ENCODE peak calls at places on chromosomes 12 and 14, in six cellular contexts. One of them, this sample, is unnamed.

GRCh38 chr12:90741611-90742010 is 213.4 kb downstream of the CCER1 start:
- DNase-seq in T-helper 9 cell: no peak
- DNase-seq in hepatic stellate cell: no peak
- DNase-seq in COR-L47: no peak
- DNase-seq in stimulated activated CD4-positive, alpha-beta T cell treated with anti-CD3 and anti-CD28 coated beads, Interleukin-2, amount 100 ng/mL, for 24 hours: no peak
- DNase-seq in CD14-positive monocyte: no peak
- DNase-seq in this sample: no peak

GRCh38 chr12:25566550-25566949 is 13.5 kb upstream of the LMNTD1 start:
- DNase-seq in T-helper 9 cell: no peak
- DNase-seq in CD14-positive monocyte: no peak
- DNase-seq in hepatic stellate cell: no peak
- DNase-seq in COR-L47: no peak
- DNase-seq in stimulated activated CD4-positive, alpha-beta T cell treated with anti-CD3 and anti-CD28 coated beads, Interleukin-2, amount 100 ng/mL, for 24 hours: no peak
- DNase-seq in this sample: no peak

GRCh38 chr14:64107438-64107837 is 186.7 kb downstream of the ESR2 start:
- DNase-seq in hepatic stellate cell: no peak
- DNase-seq in T-helper 9 cell: no peak
- DNase-seq in CD14-positive monocyte: no peak
- DNase-seq in stimulated activated CD4-positive, alpha-beta T cell treated with anti-CD3 and anti-CD28 coated beads, Interleukin-2, amount 100 ng/mL, for 24 hours: no peak
- DNase-seq in COR-L47: no peak
- DNase-seq in this sample: no peak

GRCh38 chr12:111685322-111685810 is 390 bp downstream of the BRAP start:
- DNase-seq in stimulated activated CD4-positive, alpha-beta T cell treated with anti-CD3 and anti-CD28 coated beads, Interleukin-2, amount 100 ng/mL, for 24 hours: no peak
- DNase-seq in COR-L47: no peak
- DNase-seq in hepatic stellate cell: no peak
- DNase-seq in CD14-positive monocyte: no peak
- DNase-seq in T-helper 9 cell: no peak
- DNase-seq in this sample: no peak

GRCh38 chr12:24742378-24742777 is 206.5 kb downstream of the BCAT1 start:
- DNase-seq in T-helper 9 cell: no peak
- DNase-seq in CD14-positive monocyte: peak
- DNase-seq in stimulated activated CD4-positive, alpha-beta T cell treated with anti-CD3 and anti-CD28 coated beads, Interleukin-2, amount 100 ng/mL, for 24 hours: no peak
- DNase-seq in COR-L47: no peak
- DNase-seq in hepatic stellate cell: no peak
- DNase-seq in this sample: peak

GRCh38 chr14:99564256-99564902 is 39.6 kb downstream of the CCDC85C start:
- DNase-seq in hepatic stellate cell: peak
- DNase-seq in T-helper 9 cell: no peak
- DNase-seq in CD14-positive monocyte: no peak
- DNase-seq in stimulated activated CD4-positive, alpha-beta T cell treated with anti-CD3 and anti-CD28 coated beads, Interleukin-2, amount 100 ng/mL, for 24 hours: no peak
- DNase-seq in COR-L47: peak
- DNase-seq in this sample: no peak

GRCh38 chr14:55340482-55340881 is 69.3 kb downstream of the FBXO34 start:
- DNase-seq in COR-L47: no peak
- DNase-seq in stimulated activated CD4-positive, alpha-beta T cell treated with anti-CD3 and anti-CD28 coated beads, Interleukin-2, amount 100 ng/mL, for 24 hours: no peak
- DNase-seq in CD14-positive monocyte: no peak
- DNase-seq in T-helper 9 cell: no peak
- DNase-seq in hepatic stellate cell: no peak
- DNase-seq in this sample: no peak

GRCh38 chr14:44901696-44902095 is 60.1 kb downstream of the KLHL28 start:
- DNase-seq in T-helper 9 cell: no peak
- DNase-seq in hepatic stellate cell: no peak
- DNase-seq in stimulated activated CD4-positive, alpha-beta T cell treated with anti-CD3 and anti-CD28 coated beads, Interleukin-2, amount 100 ng/mL, for 24 hours: no peak
- DNase-seq in COR-L47: no peak
- DNase-seq in CD14-positive monocyte: no peak
- DNase-seq in this sample: no peak

GRCh38 chr14:44297437-44297836 is 209.6 kb downstream of the FSCB start:
- DNase-seq in T-helper 9 cell: no peak
- DNase-seq in stimulated activated CD4-positive, alpha-beta T cell treated with anti-CD3 and anti-CD28 coated beads, Interleukin-2, amount 100 ng/mL, for 24 hours: no peak
- DNase-seq in hepatic stellate cell: no peak
- DNase-seq in COR-L47: no peak
- DNase-seq in CD14-positive monocyte: no peak
- DNase-seq in this sample: no peak

GRCh38 chr12:12398026-12398859 is 41.4 kb downstream of the BORCS5 start:
- DNase-seq in T-helper 9 cell: no peak
- DNase-seq in hepatic stellate cell: peak
- DNase-seq in stimulated activated CD4-positive, alpha-beta T cell treated with anti-CD3 and anti-CD28 coated beads, Interleukin-2, amount 100 ng/mL, for 24 hours: no peak
- DNase-seq in CD14-positive monocyte: no peak
- DNase-seq in COR-L47: peak
- DNase-seq in this sample: peak

GRCh38 chr14:65184032-65184764 is 81.9 kb upstream of the MAX start:
- DNase-seq in hepatic stellate cell: no peak
- DNase-seq in COR-L47: no peak
- DNase-seq in T-helper 9 cell: no peak
- DNase-seq in CD14-positive monocyte: no peak
- DNase-seq in stimulated activated CD4-positive, alpha-beta T cell treated with anti-CD3 and anti-CD28 coated beads, Interleukin-2, amount 100 ng/mL, for 24 hours: no peak
- DNase-seq in this sample: no peak

GRCh38 chr12:76909290-76909689 is 30.5 kb upstream of the CSRP2 start:
- DNase-seq in hepatic stellate cell: no peak
- DNase-seq in T-helper 9 cell: no peak
- DNase-seq in stimulated activated CD4-positive, alpha-beta T cell treated with anti-CD3 and anti-CD28 coated beads, Interleukin-2, amount 100 ng/mL, for 24 hours: no peak
- DNase-seq in COR-L47: no peak
- DNase-seq in CD14-positive monocyte: no peak
- DNase-seq in this sample: no peak

GRCh38 chr12:107525063-107525718 is 160.4 kb upstream of the PWP1 start:
- DNase-seq in hepatic stellate cell: no peak
- DNase-seq in stimulated activated CD4-positive, alpha-beta T cell treated with anti-CD3 and anti-CD28 coated beads, Interleukin-2, amount 100 ng/mL, for 24 hours: no peak
- DNase-seq in CD14-positive monocyte: no peak
- DNase-seq in T-helper 9 cell: no peak
- DNase-seq in COR-L47: no peak
- DNase-seq in this sample: no peak

GRCh38 chr14:77059276-77059934 is 30.9 kb upstream of the IRF2BPL start:
- DNase-seq in CD14-positive monocyte: peak
- DNase-seq in stimulated activated CD4-positive, alpha-beta T cell treated with anti-CD3 and anti-CD28 coated beads, Interleukin-2, amount 100 ng/mL, for 24 hours: peak
- DNase-seq in T-helper 9 cell: no peak
- DNase-seq in hepatic stellate cell: peak
- DNase-seq in COR-L47: peak
- DNase-seq in this sample: peak

GRCh38 chr12:98639526-98639925 is 5.1 kb downstream of the IKBIP start:
- DNase-seq in COR-L47: no peak
- DNase-seq in hepatic stellate cell: no peak
- DNase-seq in CD14-positive monocyte: no peak
- DNase-seq in T-helper 9 cell: no peak
- DNase-seq in stimulated activated CD4-positive, alpha-beta T cell treated with anti-CD3 and anti-CD28 coated beads, Interleukin-2, amount 100 ng/mL, for 24 hours: no peak
- DNase-seq in this sample: no peak